ENCODE peak calls at places on chromosomes 11 and 22, in four cellular contexts. A is neural crest cell, W is progenitor cell of endocrine pancreas, V is GM13976. S is an unnamed sample.

GRCh38 chr22:27241430-27242110 is 560.0 kb downstream of the MN1 start:
- DNase-seq in V (no peak), W (no peak), A (no peak), S (no peak)

GRCh38 chr11:78420255-78420764 is 2.7 kb upstream of the GAB2 start:
- DNase-seq in W (no peak), A (peak; percentile 60), V (no peak), S (peak; percentile 72)

GRCh38 chr11:74926304-74927030 is 22.4 kb downstream of the XRRA1 start:
- DNase-seq in W (no peak), V (no peak), A (no peak), S (no peak)

GRCh38 chr22:37018815-37019308 is 385 bp downstream of the TST start:
- DNase-seq in A (peak; percentile 41), V (no peak), W (no peak), S (peak; percentile 52)

GRCh38 chr11:48055292-48056132 is 75.2 kb downstream of the PTPRJ start:
- DNase-seq in W (no peak), V (no peak), A (no peak), S (no peak)

GRCh38 chr11:111438168-111438567 is 59.1 kb upstream of the POU2AF1 start:
- DNase-seq in A (no peak), V (no peak), W (no peak), S (no peak)

GRCh38 chr11:70343631-70344030 is 54.7 kb upstream of the CTTN start:
- DNase-seq in A (no peak), W (no peak), V (no peak), S (no peak)

GRCh38 chr11:68411501-68411991 is 49.0 kb upstream of the PPP6R3 start:
- DNase-seq in A (no peak), W (no peak), V (no peak), S (no peak)

GRCh38 chr11:129960216-129961214 is 42.1 kb downstream of the PRDM10 start:
- DNase-seq in V (peak; percentile 59), A (no peak), W (no peak), S (no peak)

GRCh38 chr11:86876716-86877234 is 76.4 kb downstream of the PRSS23 start:
- DNase-seq in V (no peak), A (no peak), W (no peak), S (no peak)

GRCh38 chr11:113048820-113049555 is 87.8 kb downstream of the NCAM1 start:
- DNase-seq in V (no peak), W (no peak), A (no peak), S (no peak)

GRCh38 chr11:65718964-65719492 is 1.6 kb downstream of the RNASEH2C start:
- DNase-seq in W (no peak), A (no peak), V (no peak), S (no peak)

GRCh38 chr11:65718531-65718930 is 2.1 kb downstream of the RNASEH2C start:
- DNase-seq in A (no peak), W (no peak), V (no peak), S (no peak)

GRCh38 chr11:65717906-65718305 is 2.7 kb downstream of the RNASEH2C start:
- DNase-seq in W (no peak), V (no peak), A (no peak), S (no peak)

GRCh38 chr11:65720237-65720934 is at the start of gene RNASEH2C:
- DNase-seq in W (peak; percentile 59), A (peak; percentile 77), V (peak; percentile 95), S (peak; percentile 51)

GRCh38 chr11:65719887-65720236 is 736 bp downstream of the RNASEH2C start:
- DNase-seq in W (no peak), A (no peak), V (no peak), S (peak; percentile 45)
- TF ChIP-seq CTCF in W (no peak), A (no peak), V (no peak), S (no peak)

GRCh38 chr11:117481036-117481435 is 153.4 kb downstream of the CEP164 start:
- DNase-seq in A (no peak), V (no peak), W (no peak), S (no peak)

GRCh38 chr11:117481885-117482284 is 154.2 kb downstream of the CEP164 start:
- DNase-seq in A (no peak), V (no peak), W (no peak), S (no peak)

GRCh38 chr11:117484159-117484558 is 156.5 kb downstream of the CEP164 start:
- DNase-seq in V (no peak), W (no peak), A (no peak), S (no peak)

GRCh38 chr11:117482881-117483280 is 155.2 kb downstream of the CEP164 start:
- DNase-seq in W (no peak), A (no peak), V (no peak), S (no peak)

DNA sequence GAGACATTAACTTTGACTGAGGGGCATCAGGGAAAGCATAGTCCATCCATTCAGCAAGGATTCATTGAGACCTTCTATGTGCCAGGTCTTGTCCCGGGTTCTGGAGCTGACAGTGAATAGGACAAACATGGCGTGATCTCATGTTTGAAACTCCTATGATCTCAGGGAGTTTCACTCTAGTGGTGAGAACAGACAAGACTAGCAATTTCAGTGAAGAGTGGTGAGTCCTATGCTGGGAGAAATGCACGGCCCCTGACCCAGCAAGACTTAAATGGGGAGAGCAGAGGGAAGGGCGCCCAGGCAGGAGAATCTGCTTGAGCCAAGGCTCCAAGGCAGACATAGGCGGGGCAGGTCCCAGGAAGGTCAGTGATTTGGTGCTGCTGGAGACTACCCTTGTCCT is 155.7 kb downstream of the CEP164 start:
- DNase-seq in V (no peak), W (no peak), A (no peak), S (no peak)
- TF ChIP-seq CTCF in V (no peak), W (no peak), A (no peak), S (no peak)

GRCh38 chr11:18192988-18193387 is 20.4 kb downstream of the MRGPRX4 start:
- DNase-seq in W (no peak), V (peak; percentile 29), A (no peak), S (no peak)
- TF ChIP-seq CTCF in W (no peak), V (no peak), A (no peak), S (no peak)

DNA sequence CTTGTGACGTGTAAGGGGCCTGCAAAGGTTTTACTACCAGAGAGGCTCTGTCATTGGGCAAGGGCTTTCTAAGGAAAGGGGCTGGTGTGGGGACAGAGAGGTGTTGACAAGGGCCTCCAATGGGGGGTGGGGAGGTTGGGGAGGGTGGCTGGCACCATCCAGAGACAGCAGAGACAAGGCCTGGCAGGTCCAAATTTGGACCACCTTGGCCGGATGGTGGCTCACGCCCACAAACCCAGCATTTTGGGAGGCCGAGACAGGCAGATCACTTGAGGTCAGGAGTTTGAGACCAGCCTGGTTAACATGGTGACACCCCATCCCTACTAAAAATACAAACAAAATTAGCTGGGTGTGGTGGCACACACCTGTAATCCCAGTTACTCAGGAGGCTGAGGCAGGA is 2.2 kb upstream of the CHRM4 start:
- DNase-seq in V (no peak), A (no peak), W (no peak), S (no peak)
- TF ChIP-seq CTCF in V (no peak), A (no peak), W (no peak), S (no peak)